ENCODE peak calls at places on chromosomes 6 and 20, in seven cellular contexts. H, D, C, L, Q, U and Z are unnamed samples.

GRCh38 chr20:63908008-63908682 is 13.2 kb downstream of the DNAJC5 start:
- DNase-seq in L (no peak), U (peak; percentile 49), H (no peak), C (no peak), Q (no peak), D (no peak), Z (no peak)

GRCh38 chr6:113732384-113732966 is 124.7 kb upstream of the MARCKS start:
- DNase-seq in L (peak; percentile 80), H (no peak), Q (no peak), D (peak; percentile 50), U (peak; percentile 30), C (peak; percentile 78), Z (no peak)

GRCh38 chr6:169292340-169293124 is 38.9 kb upstream of the THBS2 start:
- DNase-seq in L (no peak), D (peak; percentile 68), U (peak; percentile 81), C (peak; percentile 87), H (no peak), Q (peak; percentile 91), Z (no peak)

GRCh38 chr20:10034717-10035571 is at the start of gene ANKEF1:
- DNase-seq in H (no peak), C (peak; percentile 41), L (peak; percentile 88), Q (no peak), D (peak; percentile 82), U (peak; percentile 92), Z (peak; percentile 61)

GRCh38 chr20:15942130-15942529 is 631.1 kb downstream of the KIF16B start:
- DNase-seq in Q (no peak), H (no peak), D (no peak), U (no peak), C (no peak), L (no peak), Z (no peak)

GRCh38 chr20:44585042-44585968 is 2.9 kb downstream of the PKIG start:
- DNase-seq in C (no peak), U (no peak), L (no peak), H (no peak), Q (no peak), D (no peak), Z (no peak)

GRCh38 chr20:51318058-51318960 is 224.2 kb downstream of the NFATC2 start:
- DNase-seq in D (no peak), C (no peak), U (peak; percentile 57), H (no peak), Q (peak; percentile 41), L (peak; percentile 84), Z (no peak)

GRCh38 chr6:7732219-7732618 is 6.3 kb downstream of the BMP6 start:
- DNase-seq in D (no peak), C (peak; percentile 84), U (no peak), H (no peak), Q (no peak), L (peak; percentile 22), Z (no peak)

GRCh38 chr20:49811825-49812462 is 684 bp upstream of the SLC9A8 start:
- DNase-seq in Q (peak; percentile 29), U (peak; percentile 53), C (peak; percentile 75), D (no peak), L (no peak), H (no peak), Z (no peak)

GRCh38 chr20:38764563-38765355 is 16.5 kb downstream of the ACTR5 start:
- DNase-seq in D (no peak), L (no peak), C (peak; percentile 83), U (peak; percentile 86), H (no peak), Q (peak; percentile 85), Z (no peak)

GRCh38 chr6:100176321-100176950 is 182.4 kb upstream of the MCHR2 start:
- DNase-seq in L (peak; percentile 54), C (peak; percentile 74), H (no peak), D (no peak), Q (peak; percentile 55), U (peak; percentile 57), Z (peak; percentile 13)

GRCh38 chr6:105485456-105485855 is 82.6 kb upstream of the PREP start:
- DNase-seq in H (no peak), Q (no peak), D (no peak), L (peak; percentile 29), U (no peak), C (no peak), Z (no peak)

GRCh38 chr20:22723659-22724058 is 139.3 kb upstream of the FOXA2 start:
- DNase-seq in Q (no peak), D (no peak), U (no peak), C (peak; percentile 30), H (no peak), L (no peak), Z (no peak)

GRCh38 chr20:57609842-57610167 is 10.4 kb downstream of the ZBP1 start:
- DNase-seq in C (no peak), D (peak; percentile 10), H (no peak), Q (no peak), U (no peak), L (peak; percentile 30), Z (no peak)
- TF ChIP-seq CTCF in C (no peak), D (no peak), H (no peak), Q (peak; percentile 47), U (no peak), L (peak; percentile 49), Z (no peak)

GRCh38 chr6:29681811-29682210 is 859 bp upstream of the ZFP57 start:
- DNase-seq in H (no peak), Q (no peak), U (no peak), L (no peak), C (peak; percentile 11), D (no peak), Z (no peak)

GRCh38 chr6:29680904-29681303 is at the start of gene ZFP57:
- DNase-seq in D (no peak), U (no peak), Q (no peak), H (no peak), C (no peak), L (no peak), Z (no peak)

GRCh38 chr6:29680416-29680815 is 536 bp downstream of the ZFP57 start:
- DNase-seq in U (no peak), H (no peak), D (no peak), L (no peak), C (no peak), Q (no peak), Z (no peak)

GRCh38 chr6:29678114-29678513 is 2.8 kb downstream of the ZFP57 start:
- DNase-seq in Q (no peak), D (no peak), H (no peak), C (peak; percentile 32), U (no peak), L (no peak), Z (no peak)

GRCh38 chr6:29679962-29680361 is 990 bp downstream of the ZFP57 start:
- DNase-seq in L (no peak), D (no peak), C (no peak), U (no peak), H (no peak), Q (no peak), Z (no peak)
- H3K4me3 ChIP-seq in L (no peak overlapping the region), D (no peak overlapping the region), C (peak overlapping the region; percentile 31), U (no peak overlapping the region), H (no peak overlapping the region), Q (no peak overlapping the region), Z (no peak overlapping the region)

GRCh38 chr6:159838020-159838744 is 38.1 kb downstream of the PNLDC1 start:
- DNase-seq in Q (no peak), D (no peak), L (no peak), H (no peak), C (no peak), U (no peak), Z (no peak)

GRCh38 chr6:159837141-159837490 is 37.0 kb downstream of the PNLDC1 start:
- DNase-seq in L (no peak), Q (no peak), U (no peak), H (no peak), C (no peak), D (no peak), Z (no peak)

GRCh38 chr6:159844737-159845645 is 44.9 kb downstream of the PNLDC1 start:
- DNase-seq in C (no peak), L (no peak), Q (no peak), U (no peak), H (no peak), D (no peak), Z (no peak)

GRCh38 chr6:159837511-159837910 is 37.4 kb downstream of the PNLDC1 start:
- DNase-seq in Q (no peak), H (no peak), L (no peak), C (no peak), U (no peak), D (no peak), Z (no peak)

GRCh38 chr6:159842035-159842434 is 42.0 kb downstream of the PNLDC1 start:
- DNase-seq in C (peak; percentile 25), L (peak; percentile 28), Q (no peak), U (no peak), D (no peak), H (no peak), Z (no peak)
- TF ChIP-seq CTCF in C (peak; percentile 51), L (peak; percentile 49), Q (peak; percentile 54), U (no peak), D (no peak), H (peak; percentile 12), Z (peak; percentile 49)

DNA sequence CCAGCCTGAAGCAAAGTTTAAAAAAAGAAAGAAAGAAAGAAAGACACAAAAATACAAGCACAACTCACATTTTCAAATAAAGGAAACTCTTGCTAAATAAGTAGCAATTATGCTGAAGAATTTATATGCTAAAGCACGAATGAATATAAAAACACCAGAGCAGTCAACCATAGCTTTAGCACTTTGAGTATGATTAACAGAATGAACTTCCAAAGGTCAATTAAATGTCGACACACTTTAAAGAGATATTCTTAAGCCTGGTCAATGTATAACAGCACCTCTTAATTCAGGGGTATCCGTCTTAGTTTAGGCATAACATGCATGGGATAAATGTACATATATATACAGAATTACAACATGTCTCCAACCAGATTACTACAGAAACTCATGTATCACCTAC is 125.9 kb downstream of the OGFRL1 start:
- DNase-seq in Q (no peak), L (no peak), D (no peak), C (no peak), U (no peak), H (no peak), Z (no peak)
- H3K4me3 ChIP-seq in Q (no peak overlapping the region), L (no peak overlapping the region), D (no peak overlapping the region), C (no peak overlapping the region), U (peak overlapping the region; percentile 16), H (no peak overlapping the region), Z (no peak overlapping the region)

GRCh38 chr6:2990179-2990931 is 9.3 kb upstream of the NQO2 start:
- DNase-seq in U (peak; percentile 50), C (peak; percentile 64), D (no peak), H (no peak), Q (peak; percentile 60), L (peak; percentile 47), Z (no peak)

GRCh38 chr6:2988426-2989331 is 11.0 kb upstream of the NQO2 start:
- DNase-seq in H (peak; percentile 92), D (peak; percentile 94), L (peak; percentile 94), U (peak; percentile 96), Q (peak; percentile 95), C (peak; percentile 90), Z (peak; percentile 74)

GRCh38 chr6:2990932-2991506 is 8.7 kb upstream of the NQO2 start:
- DNase-seq in U (no peak), H (no peak), D (no peak), Q (no peak), L (no peak), C (no peak), Z (no peak)

GRCh38 chr6:2988076-2988425 is 11.6 kb upstream of the NQO2 start:
- DNase-seq in C (no peak), Q (no peak), L (no peak), U (no peak), H (no peak), D (no peak), Z (no peak)

GRCh38 chr6:2989332-2990178 is 10.1 kb upstream of the NQO2 start:
- DNase-seq in Q (peak; percentile 97), U (peak; percentile 97), H (no peak), L (peak; percentile 96), C (peak; percentile 100), D (peak; percentile 84), Z (peak; percentile 93)
- TF ChIP-seq CTCF in Q (no peak), U (no peak), H (no peak), L (no peak), C (no peak), D (no peak), Z (no peak)

GRCh38 chr20:21101453-21102251 is 4.5 kb downstream of the LINC00237 start:
- DNase-seq in C (no peak), Q (no peak), L (peak; percentile 75), H (no peak), D (peak; percentile 53), U (peak; percentile 16), Z (no peak)
- H3K4me3 ChIP-seq in C (no peak overlapping the region), Q (no peak overlapping the region), L (peak overlapping the region; percentile 43), H (peak overlapping the region; percentile 72), D (peak overlapping the region; percentile 66), U (no peak overlapping the region), Z (no peak overlapping the region)